ENCODE peak calls at places on chromosomes 2 and 18, in nine cellular contexts. O is heart left ventricle, V is A549, E is adrenal gland, G is GDM1, R is AG10803, L is nephron progenitor cell, D is left ventricle myocardium inferior, K is mucosa of gallbladder. J is an unnamed sample.

GRCh38 chr2:70425682-70426301 is 123.9 kb upstream of the FAM136A start:
- DNase-seq in O (no peak), V (no peak), E (no peak), G (no peak), R (no peak), L (no peak), D (no peak), K (no peak), J (no peak)

GRCh38 chr2:166882851-166883250 is 5.4 kb upstream of the XIRP2 start:
- DNase-seq in O (no peak), V (no peak), E (no peak), G (no peak), R (no peak), L (no peak), D (no peak), K (no peak), J (no peak)

GRCh38 chr18:63683152-63683551 is 19.6 kb upstream of the SERPINB11 start:
- DNase-seq in O (no peak), V (peak; percentile 92), E (no peak), G (no peak), R (peak; percentile 93), L (no peak), D (no peak), K (peak; percentile 26), J (no peak)

GRCh38 chr2:15142069-15142689 is 419.0 kb downstream of the NBAS start:
- DNase-seq in O (no peak), V (no peak), E (no peak), G (peak; percentile 87), R (no peak), L (no peak), D (no peak), K (no peak), J (no peak)

GRCh38 chr18:46754188-46754587 is 2.7 kb downstream of the ST8SIA5 start:
- DNase-seq in O (no peak), V (no peak), E (no peak), G (no peak), R (no peak), L (no peak), D (no peak), K (no peak), J (no peak)

GRCh38 chr18:76984193-76985155 is 148.1 kb downstream of the MBP start:
- DNase-seq in O (no peak), V (no peak), E (no peak), G (no peak), R (no peak), L (no peak), D (no peak), K (no peak), J (no peak)

GRCh38 chr2:209476367-209477191 is 52.7 kb downstream of the MAP2 start:
- DNase-seq in O (no peak), V (peak; percentile 25), E (no peak), G (no peak), R (peak; percentile 7), L (no peak), D (no peak), K (no peak), J (no peak)

GRCh38 chr18:36752929-36753865 is 75.6 kb downstream of the TPGS2 start:
- DNase-seq in O (no peak), V (no peak), E (no peak), G (no peak), R (peak; percentile 20), L (no peak), D (no peak), K (no peak), J (no peak)

J was measured in T47D.